ENCODE peak calls at places on chromosomes 1 and 21, in five cellular contexts. R is cardiac muscle cell; F is Right ventricle myocardium inferior; U is A549; E is CD8-positive, alpha-beta memory T cell. Z is an unnamed sample.

GRCh38 chr1:243748706-243749283 is 101.2 kb downstream of the AKT3 start:
- DNase-seq in U (peak; percentile 80), F (no peak), E (peak; percentile 31), R (peak; percentile 90), Z (peak; percentile 52)

GRCh38 chr21:38740131-38740530 is 65.6 kb upstream of the ETS2 start:
- DNase-seq in R (no peak), U (no peak), E (no peak), F (no peak), Z (no peak)

GRCh38 chr1:30034627-30035521 is 688.5 kb downstream of the MATN1 start:
- DNase-seq in R (peak; percentile 8), E (no peak), F (no peak), U (no peak), Z (no peak)

GRCh38 chr1:110390096-110390495 is 730 bp downstream of the SLC16A4 start:
- DNase-seq in E (no peak), F (no peak), U (peak; percentile 79), R (peak; percentile 71), Z (no peak)

GRCh38 chr1:237799762-237800474 is 90.8 kb downstream of the ZP4 start:
- DNase-seq in U (peak; percentile 87), F (peak; percentile 64), E (peak; percentile 19), R (peak; percentile 74), Z (peak; percentile 53)

GRCh38 chr1:228515200-228515834 is 28.1 kb downstream of the RNF187 start:
- DNase-seq in U (peak; percentile 55), R (peak; percentile 72), F (no peak), E (peak; percentile 44), Z (peak; percentile 22)

GRCh38 chr1:91736999-91737615 is 148.8 kb downstream of the TGFBR3 start:
- DNase-seq in R (peak; percentile 69), F (no peak), E (no peak), U (peak; percentile 86), Z (peak; percentile 86)

GRCh38 chr1:74468982-74469603 is 43.3 kb downstream of the LRRC53 start:
- DNase-seq in F (no peak), R (peak; percentile 51), U (peak; percentile 35), E (no peak), Z (peak; percentile 37)

GRCh38 chr1:106233511-106233910 is 823.0 kb upstream of the PRMT6 start:
- DNase-seq in R (peak; percentile 55), U (no peak), E (no peak), F (no peak), Z (no peak)